ENCODE peak calls at places on chromosomes 16 and 17, in ten cellular contexts. S is hippocampal formation; N is EL; E is Right ventricle myocardium superior; R is stimulated activated naive B cell treated with anti-CD40 and anti-IgM and Interleukin-4, amounts not matched to agents 10 μg/mL and 1 μg/mL and 100 μg/mL, for 72 hours; M is stimulated activated CD4-positive, alpha-beta T cell treated with anti-CD3 and anti-CD28 coated beads, Interleukin-1b, Interleukin-23, amount 100 ng/mL, for 1 hour; W is H9; L is mucosa of gallbladder; V is NCI-H1417; I is A549. Y is an unnamed sample.

GRCh38 chr16:50502616-50503000 is 45.6 kb upstream of the NKD1 start:
- DNase-seq in S (no peak), I (no peak), L (no peak), N (no peak), V (no peak), W (no peak), R (no peak), E (no peak), M (no peak), Y (no peak)

GRCh38 chr16:87358696-87359095 is 24.9 kb downstream of the FBXO31 start:
- DNase-seq in L (no peak), R (no peak), S (no peak), W (no peak), I (no peak), M (no peak), V (no peak), N (no peak), E (peak), Y (no peak)

GRCh38 chr17:632551-632950 is 82.1 kb downstream of the VPS53 start:
- DNase-seq in M (no peak), N (no peak), V (no peak), E (no peak), R (no peak), W (no peak), I (no peak), L (peak), S (no peak), Y (no peak)

GRCh38 chr17:80251966-80252365 is 8.7 kb upstream of the RNF213 start:
- DNase-seq in E (no peak), W (no peak), S (no peak), R (no peak), L (no peak), V (no peak), N (no peak), M (no peak), I (no peak), Y (no peak)

GRCh38 chr17:81277421-81277820 is 17.7 kb downstream of the SLC38A10 start:
- DNase-seq in N (no peak), W (no peak), E (peak), I (no peak), R (no peak), V (peak), S (peak), M (no peak), L (peak), Y (no peak)

GRCh38 chr17:77892031-77892430 is 66.5 kb upstream of the TNRC6C start:
- DNase-seq in S (no peak), V (no peak), R (no peak), E (no peak), N (no peak), L (no peak), I (no peak), M (no peak), W (no peak), Y (no peak)

GRCh38 chr17:41539979-41540701 is 12.0 kb upstream of the KRT19 start:
- DNase-seq in L (no peak), M (no peak), V (peak), W (no peak), N (no peak), E (no peak), R (no peak), S (no peak), I (no peak), Y (no peak)

GRCh38 chr17:16425698-16426659 is 10.6 kb downstream of the TRPV2 start:
- DNase-seq in V (no peak), S (no peak), E (no peak), I (no peak), N (no peak), W (peak), M (no peak), R (no peak), L (no peak), Y (no peak)

GRCh38 chr17:37770631-37771518 is 26.0 kb upstream of the HNF1B start:
- DNase-seq in N (peak), W (peak), E (peak), R (no peak), M (no peak), V (peak), S (no peak), L (peak), I (peak), Y (peak)

GRCh38 chr16:11101695-11102522 is 154.1 kb downstream of the SOCS1 start:
- DNase-seq in S (no peak), L (no peak), N (no peak), R (no peak), W (no peak), M (no peak), E (no peak), V (no peak), I (no peak), Y (no peak)

GRCh38 chr17:78132086-78132676 is 1.6 kb downstream of the TMC8 start:
- DNase-seq in I (no peak), V (no peak), S (no peak), R (peak), M (no peak), L (no peak), N (no peak), E (no peak), W (peak), Y (no peak)

GRCh38 chr17:9057310-9057709 is 36.0 kb downstream of the NTN1 start:
- DNase-seq in R (no peak), E (no peak), W (no peak), M (no peak), I (no peak), L (no peak), S (no peak), V (no peak), N (no peak), Y (no peak)

GRCh38 chr17:77887464-77888241 is 70.8 kb upstream of the TNRC6C start:
- DNase-seq in S (peak), M (peak), R (peak), L (peak), E (peak), N (peak), V (peak), I (peak), W (no peak), Y (no peak)

GRCh38 chr17:35030780-35031179 is 32.7 kb downstream of the RFFL start:
- DNase-seq in E (no peak), I (no peak), N (no peak), S (no peak), V (no peak), L (no peak), W (no peak), R (no peak), M (no peak), Y (no peak)

GRCh38 chr17:47803201-47803600 is 18.4 kb downstream of the OSBPL7 start:
- DNase-seq in W (no peak), M (no peak), E (no peak), I (no peak), V (no peak), L (no peak), N (no peak), R (no peak), S (no peak), Y (no peak)

GRCh38 chr17:68197091-68197996 is 50.5 kb upstream of the AMZ2 start:
- DNase-seq in E (peak), L (no peak), M (no peak), S (no peak), N (no peak), I (peak), W (peak), V (peak), R (no peak), Y (no peak)

GRCh38 chr17:78019367-78019975 is 61.0 kb downstream of the TNRC6C start:
- DNase-seq in E (no peak), L (no peak), I (no peak), M (no peak), R (no peak), S (no peak), W (no peak), N (peak), V (no peak), Y (no peak)

GRCh38 chr17:80779961-80780380 is 211.7 kb upstream of the CHMP6 start:
- DNase-seq in I (no peak), L (no peak), S (no peak), M (no peak), W (no peak), N (peak), E (no peak), V (no peak), R (no peak), Y (no peak)

GRCh38 chr16:88810868-88811599 is 694 bp downstream of the APRT start:
- DNase-seq in L (peak), N (peak), E (peak), W (peak), V (peak), I (peak), M (no peak), R (peak), S (peak), Y (no peak)

GRCh38 chr16:31451201-31451600 is 8.1 kb upstream of the ARMC5 start:
- DNase-seq in S (no peak), M (no peak), W (no peak), L (no peak), V (no peak), I (no peak), N (no peak), E (no peak), R (no peak), Y (no peak)

GRCh38 chr17:17874478-17874877 is 37.7 kb upstream of the SREBF1 start:
- DNase-seq in I (no peak), R (no peak), M (no peak), V (no peak), S (no peak), N (peak), W (no peak), E (no peak), L (no peak), Y (no peak)

GRCh38 chr17:62100050-62100449 is 35.0 kb upstream of the MED13 start:
- DNase-seq in V (no peak), L (no peak), N (no peak), I (no peak), R (no peak), E (no peak), S (no peak), M (no peak), W (no peak), Y (no peak)

GRCh38 chr17:32621612-32622312 is 135.0 kb downstream of the CDK5R1 start:
- DNase-seq in N (peak), V (no peak), W (peak), E (no peak), M (no peak), R (no peak), I (no peak), L (no peak), S (no peak), Y (no peak)

GRCh38 chr16:84610385-84610784 is 7.5 kb downstream of the COTL1 start:
- DNase-seq in L (no peak), N (no peak), E (no peak), I (peak), S (no peak), V (no peak), M (no peak), W (no peak), R (no peak), Y (no peak)

GRCh38 chr17:61015966-61016365 is 338.3 kb downstream of the BCAS3 start:
- DNase-seq in V (no peak), E (no peak), S (no peak), I (no peak), R (no peak), L (no peak), W (no peak), N (no peak), M (no peak), Y (no peak)

GRCh38 chr16:46768809-46769208 is 20.7 kb upstream of the MYLK3 start:
- DNase-seq in W (no peak), E (no peak), S (no peak), V (peak), M (no peak), I (no peak), L (no peak), R (no peak), N (no peak), Y (no peak)

GRCh38 chr17:81966343-81967243 is 5.6 kb upstream of the NOTUM start:
- DNase-seq in V (no peak), I (no peak), R (peak), M (no peak), L (peak), W (peak), E (peak), S (peak), N (no peak), Y (no peak)

GRCh38 chr16:80300876-80301275 is 239.9 kb upstream of the DYNLRB2 start:
- DNase-seq in W (no peak), I (no peak), V (no peak), E (no peak), S (no peak), L (no peak), N (peak), M (no peak), R (no peak), Y (no peak)

GRCh38 chr17:28293994-28294393 is 25.0 kb upstream of the TMEM97 start:
- DNase-seq in E (no peak), V (no peak), I (no peak), R (peak), S (no peak), M (no peak), L (no peak), W (no peak), N (no peak), Y (no peak)

GRCh38 chr16:6160871-6161270 is 1063.3 kb upstream of the EEF2KMT start:
- DNase-seq in L (no peak), V (no peak), E (no peak), I (no peak), N (no peak), M (no peak), S (no peak), W (no peak), R (no peak), Y (no peak)

GRCh38 chr17:61413654-61414133 is 14.1 kb downstream of the TBX2 start:
- DNase-seq in L (no peak), R (no peak), E (no peak), V (no peak), N (no peak), I (no peak), M (no peak), S (no peak), W (no peak), Y (no peak)

GRCh38 chr17:57016764-57017116 is 38.8 kb downstream of the SCPEP1 start:
- DNase-seq in R (no peak), E (no peak), S (no peak), M (no peak), V (no peak), I (no peak), N (peak), W (no peak), L (no peak), Y (no peak)

Y was measured in Panc1.